ENCODE peak calls at places on chromosomes 6 and 20, in five cellular contexts. One of them, this sample, is unnamed.

GRCh38 chr20:34794006-34794585 is 31.4 kb downstream of the NCOA6 start:
- DNase-seq in activated naive CD4-positive, alpha-beta T cell treated with anti-CD3 and anti-CD28 coated beads, Interleukin-2, amount 50 U/mL, for 16 hours: no peak
- DNase-seq in cardiac muscle cell: no peak
- DNase-seq in HTR-8/SVneo: no peak
- DNase-seq in RWPE1: no peak
- DNase-seq in this sample: no peak

GRCh38 chr6:73983367-73983766 is 287.4 kb downstream of the CD109 start:
- DNase-seq in activated naive CD4-positive, alpha-beta T cell treated with anti-CD3 and anti-CD28 coated beads, Interleukin-2, amount 50 U/mL, for 16 hours: no peak
- DNase-seq in cardiac muscle cell: peak; percentile 11
- DNase-seq in HTR-8/SVneo: no peak
- DNase-seq in RWPE1: no peak
- DNase-seq in this sample: no peak

GRCh38 chr6:158018851-158019361 is 37.2 kb downstream of the SYNJ2 start:
- DNase-seq in activated naive CD4-positive, alpha-beta T cell treated with anti-CD3 and anti-CD28 coated beads, Interleukin-2, amount 50 U/mL, for 16 hours: no peak
- DNase-seq in cardiac muscle cell: peak; percentile 63
- DNase-seq in HTR-8/SVneo: no peak
- DNase-seq in RWPE1: no peak
- DNase-seq in this sample: no peak

GRCh38 chr20:32052090-32052791 is at the start of gene HCK:
- DNase-seq in activated naive CD4-positive, alpha-beta T cell treated with anti-CD3 and anti-CD28 coated beads, Interleukin-2, amount 50 U/mL, for 16 hours: no peak
- DNase-seq in cardiac muscle cell: no peak
- DNase-seq in HTR-8/SVneo: no peak
- DNase-seq in RWPE1: no peak
- DNase-seq in this sample: no peak

GRCh38 chr6:132391391-132392291 is 9.6 kb downstream of the MOXD1 start:
- DNase-seq in activated naive CD4-positive, alpha-beta T cell treated with anti-CD3 and anti-CD28 coated beads, Interleukin-2, amount 50 U/mL, for 16 hours: no peak
- DNase-seq in cardiac muscle cell: peak; percentile 89
- DNase-seq in HTR-8/SVneo: peak; percentile 44
- DNase-seq in RWPE1: peak; percentile 19
- DNase-seq in this sample: no peak

GRCh38 chr20:62114894-62115293 is 7.4 kb upstream of the LSM14B start:
- DNase-seq in activated naive CD4-positive, alpha-beta T cell treated with anti-CD3 and anti-CD28 coated beads, Interleukin-2, amount 50 U/mL, for 16 hours: no peak
- DNase-seq in cardiac muscle cell: no peak
- DNase-seq in HTR-8/SVneo: no peak
- DNase-seq in RWPE1: no peak
- DNase-seq in this sample: no peak

GRCh38 chr20:54167909-54168872 is 5.6 kb downstream of the CYP24A1 start:
- DNase-seq in activated naive CD4-positive, alpha-beta T cell treated with anti-CD3 and anti-CD28 coated beads, Interleukin-2, amount 50 U/mL, for 16 hours: no peak
- DNase-seq in cardiac muscle cell: peak; percentile 40
- DNase-seq in HTR-8/SVneo: peak; percentile 62
- DNase-seq in RWPE1: peak; percentile 87
- DNase-seq in this sample: no peak

GRCh38 chr6:22709804-22710203 is 140.4 kb downstream of the HDGFL1 start:
- DNase-seq in activated naive CD4-positive, alpha-beta T cell treated with anti-CD3 and anti-CD28 coated beads, Interleukin-2, amount 50 U/mL, for 16 hours: no peak
- DNase-seq in cardiac muscle cell: no peak
- DNase-seq in HTR-8/SVneo: no peak
- DNase-seq in RWPE1: no peak
- DNase-seq in this sample: no peak

GRCh38 chr6:45156075-45156474 is 172.1 kb upstream of the RUNX2 start:
- DNase-seq in activated naive CD4-positive, alpha-beta T cell treated with anti-CD3 and anti-CD28 coated beads, Interleukin-2, amount 50 U/mL, for 16 hours: no peak
- DNase-seq in cardiac muscle cell: no peak
- DNase-seq in HTR-8/SVneo: no peak
- DNase-seq in RWPE1: no peak
- DNase-seq in this sample: peak; percentile 7

GRCh38 chr6:81937296-81937937 is 184.9 kb upstream of the TENT5A start:
- DNase-seq in activated naive CD4-positive, alpha-beta T cell treated with anti-CD3 and anti-CD28 coated beads, Interleukin-2, amount 50 U/mL, for 16 hours: no peak
- DNase-seq in cardiac muscle cell: no peak
- DNase-seq in HTR-8/SVneo: no peak
- DNase-seq in RWPE1: no peak
- DNase-seq in this sample: no peak

GRCh38 chr20:21436186-21436585 is 38.9 kb upstream of the NKX2-4 start:
- DNase-seq in activated naive CD4-positive, alpha-beta T cell treated with anti-CD3 and anti-CD28 coated beads, Interleukin-2, amount 50 U/mL, for 16 hours: no peak
- DNase-seq in cardiac muscle cell: peak; percentile 32
- DNase-seq in HTR-8/SVneo: peak; percentile 63
- DNase-seq in RWPE1: peak; percentile 91
- DNase-seq in this sample: no peak

GRCh38 chr20:59462249-59462648 is 142.1 kb upstream of the PHACTR3 start:
- DNase-seq in activated naive CD4-positive, alpha-beta T cell treated with anti-CD3 and anti-CD28 coated beads, Interleukin-2, amount 50 U/mL, for 16 hours: no peak
- DNase-seq in cardiac muscle cell: no peak
- DNase-seq in HTR-8/SVneo: no peak
- DNase-seq in RWPE1: no peak
- DNase-seq in this sample: no peak

GRCh38 chr6:106927531-106928398 is 46.8 kb downstream of the CD24 start:
- DNase-seq in activated naive CD4-positive, alpha-beta T cell treated with anti-CD3 and anti-CD28 coated beads, Interleukin-2, amount 50 U/mL, for 16 hours: peak; percentile 21
- DNase-seq in cardiac muscle cell: peak; percentile 52
- DNase-seq in HTR-8/SVneo: peak; percentile 39
- DNase-seq in RWPE1: peak; percentile 63
- DNase-seq in this sample: peak; percentile 50

GRCh38 chr6:138162947-138163569 is 1.3 kb downstream of the ARFGEF3 start:
- DNase-seq in activated naive CD4-positive, alpha-beta T cell treated with anti-CD3 and anti-CD28 coated beads, Interleukin-2, amount 50 U/mL, for 16 hours: no peak
- DNase-seq in cardiac muscle cell: no peak
- DNase-seq in HTR-8/SVneo: no peak
- DNase-seq in RWPE1: no peak
- DNase-seq in this sample: no peak

GRCh38 chr6:20708367-20709124 is 174.3 kb downstream of the CDKAL1 start:
- DNase-seq in activated naive CD4-positive, alpha-beta T cell treated with anti-CD3 and anti-CD28 coated beads, Interleukin-2, amount 50 U/mL, for 16 hours: no peak
- DNase-seq in cardiac muscle cell: peak; percentile 41
- DNase-seq in HTR-8/SVneo: no peak
- DNase-seq in RWPE1: no peak
- DNase-seq in this sample: no peak

GRCh38 chr6:156954191-156954590 is 177.0 kb downstream of the ARID1B start:
- DNase-seq in activated naive CD4-positive, alpha-beta T cell treated with anti-CD3 and anti-CD28 coated beads, Interleukin-2, amount 50 U/mL, for 16 hours: no peak
- DNase-seq in cardiac muscle cell: no peak
- DNase-seq in HTR-8/SVneo: no peak
- DNase-seq in RWPE1: no peak
- DNase-seq in this sample: no peak

GRCh38 chr20:61837200-61837599 is 228.5 kb downstream of the TAF4 start:
- DNase-seq in activated naive CD4-positive, alpha-beta T cell treated with anti-CD3 and anti-CD28 coated beads, Interleukin-2, amount 50 U/mL, for 16 hours: no peak
- DNase-seq in cardiac muscle cell: no peak
- DNase-seq in HTR-8/SVneo: no peak
- DNase-seq in RWPE1: no peak
- DNase-seq in this sample: no peak

GRCh38 chr6:26464014-26464413 is 6.3 kb downstream of the BTN2A1 start:
- DNase-seq in activated naive CD4-positive, alpha-beta T cell treated with anti-CD3 and anti-CD28 coated beads, Interleukin-2, amount 50 U/mL, for 16 hours: no peak
- DNase-seq in cardiac muscle cell: no peak
- DNase-seq in HTR-8/SVneo: no peak
- DNase-seq in RWPE1: no peak
- DNase-seq in this sample: no peak

GRCh38 chr6:137677714-137678113 is 183.5 kb upstream of the OLIG3 start:
- DNase-seq in activated naive CD4-positive, alpha-beta T cell treated with anti-CD3 and anti-CD28 coated beads, Interleukin-2, amount 50 U/mL, for 16 hours: no peak
- DNase-seq in cardiac muscle cell: peak; percentile 49
- DNase-seq in HTR-8/SVneo: no peak
- DNase-seq in RWPE1: no peak
- DNase-seq in this sample: no peak

GRCh38 chr6:56335733-56336132 is 88.4 kb upstream of the COL21A1 start:
- DNase-seq in activated naive CD4-positive, alpha-beta T cell treated with anti-CD3 and anti-CD28 coated beads, Interleukin-2, amount 50 U/mL, for 16 hours: no peak
- DNase-seq in cardiac muscle cell: peak; percentile 94
- DNase-seq in HTR-8/SVneo: peak; percentile 47
- DNase-seq in RWPE1: peak; percentile 70
- DNase-seq in this sample: no peak

GRCh38 chr6:41257369-41258195 is 28.9 kb downstream of the TREM1 start:
- DNase-seq in activated naive CD4-positive, alpha-beta T cell treated with anti-CD3 and anti-CD28 coated beads, Interleukin-2, amount 50 U/mL, for 16 hours: no peak
- DNase-seq in cardiac muscle cell: peak; percentile 90
- DNase-seq in HTR-8/SVneo: peak; percentile 41
- DNase-seq in RWPE1: no peak
- DNase-seq in this sample: no peak

GRCh38 chr6:147205690-147206600 is 1.7 kb downstream of the STXBP5 start:
- DNase-seq in activated naive CD4-positive, alpha-beta T cell treated with anti-CD3 and anti-CD28 coated beads, Interleukin-2, amount 50 U/mL, for 16 hours: no peak
- DNase-seq in cardiac muscle cell: peak; percentile 69
- DNase-seq in HTR-8/SVneo: peak; percentile 12
- DNase-seq in RWPE1: no peak
- DNase-seq in this sample: peak; percentile 62

GRCh38 chr6:153162172-153162571 is 31.1 kb upstream of the RGS17 start:
- DNase-seq in activated naive CD4-positive, alpha-beta T cell treated with anti-CD3 and anti-CD28 coated beads, Interleukin-2, amount 50 U/mL, for 16 hours: no peak
- DNase-seq in cardiac muscle cell: peak; percentile 48
- DNase-seq in HTR-8/SVneo: no peak
- DNase-seq in RWPE1: no peak
- DNase-seq in this sample: no peak

GRCh38 chr6:90098025-90098474 is 198.6 kb downstream of the BACH2 start:
- DNase-seq in activated naive CD4-positive, alpha-beta T cell treated with anti-CD3 and anti-CD28 coated beads, Interleukin-2, amount 50 U/mL, for 16 hours: no peak
- DNase-seq in cardiac muscle cell: peak; percentile 95
- DNase-seq in HTR-8/SVneo: peak; percentile 5
- DNase-seq in RWPE1: peak; percentile 87
- DNase-seq in this sample: no peak

GRCh38 chr6:52215787-52216186 is 28.5 kb downstream of the IL17F start:
- DNase-seq in activated naive CD4-positive, alpha-beta T cell treated with anti-CD3 and anti-CD28 coated beads, Interleukin-2, amount 50 U/mL, for 16 hours: no peak
- DNase-seq in cardiac muscle cell: no peak
- DNase-seq in HTR-8/SVneo: no peak
- DNase-seq in RWPE1: no peak
- DNase-seq in this sample: no peak

This sample was measured in HuH-7.